ENCODE peak calls at places on chromosomes 7 and 10, in six cellular contexts. K is fibroblast of lung, J is BJ, O is epithelial cell of prostate, C is right lobe of liver, T is NCI-H345. Y is an unnamed sample.

GRCh38 chr10:132463333-132464255 is 66.6 kb downstream of the PWWP2B start:
- DNase-seq in K (peak), T (no peak), O (no peak), C (peak), J (no peak), Y (no peak)

GRCh38 chr7:48428091-48428710 is 256.9 kb downstream of the ABCA13 start:
- DNase-seq in T (peak), O (no peak), K (no peak), C (no peak), J (no peak), Y (no peak)

GRCh38 chr7:88927-89921 is 103.1 kb upstream of the FAM20C start:
- DNase-seq in O (peak), J (peak), T (no peak), K (peak), C (no peak), Y (no peak)

GRCh38 chr7:107213193-107213788 is 44.5 kb downstream of the HBP1 start:
- DNase-seq in T (no peak), O (no peak), K (no peak), C (no peak), J (no peak), Y (no peak)

GRCh38 chr10:44058259-44058658 is 326.6 kb downstream of the CXCL12 start:
- DNase-seq in O (no peak), C (no peak), K (no peak), J (no peak), T (no peak), Y (no peak)

GRCh38 chr10:7529638-7530037 is 118.8 kb upstream of the SFMBT2 start:
- DNase-seq in K (no peak), O (no peak), T (no peak), J (no peak), C (peak), Y (no peak)

GRCh38 chr7:157276731-157277562 is 59.9 kb upstream of the DNAJB6 start:
- DNase-seq in O (no peak), K (no peak), J (no peak), T (peak), C (no peak), Y (peak)

GRCh38 chr10:6195376-6195775 is 7.4 kb upstream of the PFKFB3 start:
- DNase-seq in J (no peak), K (no peak), C (no peak), T (no peak), O (no peak), Y (no peak)

GRCh38 chr10:26939957-26940354 is 79.2 kb upstream of the ABI1 start:
- DNase-seq in O (no peak), K (no peak), C (no peak), T (no peak), J (no peak), Y (no peak)

GRCh38 chr7:95843286-95843685 is 70.9 kb downstream of the DYNC1I1 start:
- DNase-seq in O (no peak), J (no peak), C (no peak), K (peak), T (no peak), Y (no peak)

GRCh38 chr10:54869022-54869421 is 68.0 kb upstream of the PCDH15 start:
- DNase-seq in K (no peak), J (no peak), O (no peak), C (no peak), T (no peak), Y (no peak)

GRCh38 chr10:93149761-93150160 is 76.1 kb downstream of the CYP26A1 start:
- DNase-seq in T (no peak), C (no peak), O (no peak), K (no peak), J (no peak), Y (no peak)

GRCh38 chr7:114785496-114785895 is 136.4 kb upstream of the MDFIC start:
- DNase-seq in J (peak), C (no peak), T (no peak), O (no peak), K (no peak), Y (no peak)

GRCh38 chr10:44706745-44707144 is 204.4 kb upstream of the TMEM72 start:
- DNase-seq in J (peak), C (no peak), K (peak), O (peak), T (no peak), Y (no peak)

GRCh38 chr7:28718042-28718452 is 240.1 kb downstream of the TRIL start:
- DNase-seq in J (no peak), O (no peak), K (peak), T (no peak), C (no peak), Y (no peak)

GRCh38 chr7:1053816-1054370 is 9.5 kb downstream of the GPR146 start:
- DNase-seq in J (no peak), C (no peak), O (no peak), T (no peak), K (no peak), Y (no peak)

GRCh38 chr7:5619419-5620130 is 161.9 kb downstream of the RNF216 start:
- DNase-seq in C (no peak), T (no peak), J (no peak), O (no peak), K (no peak), Y (no peak)

GRCh38 chr10:116670706-116671105 is 50.0 kb downstream of the PNLIPRP2 start:
- DNase-seq in C (no peak), J (no peak), T (no peak), O (no peak), K (no peak), Y (no peak)